ENCODE peak calls at places on chromosomes 4 and X, in four cellular contexts. Q, X, D and S are unnamed samples.

GRCh38 chrX:63746278-63746677 is 38.7 kb downstream of the ARHGEF9 start:
- DNase-seq in Q (no peak), X (no peak), D (no peak), S (no peak)

GRCh38 chr4:74619931-74620702 is 174.2 kb downstream of the BTC start:
- DNase-seq in Q (peak), X (no peak), D (no peak), S (no peak)

GRCh38 chr4:83237591-83237990 is 47.0 kb downstream of the COQ2 start:
- DNase-seq in X (no peak), D (no peak), Q (no peak), S (no peak)

GRCh38 chr4:180950377-180950776 is 1292.8 kb upstream of the TENM3 start:
- DNase-seq in X (no peak), Q (no peak), D (no peak), S (no peak)

GRCh38 chr4:154416183-154416543 is 75.4 kb downstream of the DCHS2 start:
- DNase-seq in Q (no peak), X (peak), D (no peak), S (no peak)

GRCh38 chrX:153769158-153769864 is 5.3 kb downstream of the PLXNB3 start:
- DNase-seq in D (peak), X (no peak), Q (no peak), S (no peak)

GRCh38 chr4:54626113-54626512 is 31.6 kb upstream of the KIT start:
- DNase-seq in Q (no peak), X (peak), D (no peak), S (no peak)

GRCh38 chrX:57587062-57587461 is 4.7 kb upstream of the ZXDB start:
- DNase-seq in D (no peak), Q (no peak), X (no peak), S (no peak)

GRCh38 chr4:19005211-19005610 is 983.7 kb upstream of the LCORL start:
- DNase-seq in Q (peak), D (no peak), X (no peak), S (peak)

GRCh38 chr4:57190651-57191481 is 80.7 kb upstream of the IGFBP7 start:
- DNase-seq in X (no peak), Q (peak), D (no peak), S (peak)

GRCh38 chr4:73520821-73521220 is 39.3 kb downstream of the AFM start:
- DNase-seq in Q (peak), X (no peak), D (no peak), S (peak)

GRCh38 chr4:180456928-180457327 is 1786.3 kb upstream of the TENM3 start:
- DNase-seq in X (no peak), D (no peak), Q (no peak), S (no peak)

GRCh38 chr4:2060578-2061207 is 1.6 kb downstream of the NAT8L start:
- DNase-seq in X (no peak), Q (no peak), D (no peak), S (no peak)

GRCh38 chr4:15587649-15588048 is 67.5 kb downstream of the FBXL5 start:
- DNase-seq in D (no peak), X (no peak), Q (peak), S (peak)

GRCh38 chr4:163930086-163930485 is 435.6 kb downstream of the TMA16 start:
- DNase-seq in Q (no peak), X (no peak), D (no peak), S (no peak)

GRCh38 chr4:144450526-144450925 is 195.4 kb upstream of the HHIP start:
- DNase-seq in D (no peak), X (no peak), Q (no peak), S (no peak)

GRCh38 chrX:17563515-17563914 is 173.8 kb upstream of the SCML1 start:
- DNase-seq in Q (peak), X (no peak), D (no peak), S (no peak)

GRCh38 chr4:55543858-55544257 is 2.9 kb downstream of the CLOCK start:
- DNase-seq in Q (no peak), D (no peak), X (no peak), S (no peak)

GRCh38 chr4:64718091-64718490 is 308.8 kb upstream of the TECRL start:
- DNase-seq in Q (peak), D (no peak), X (no peak), S (peak)

GRCh38 chr4:138115053-138115452 is 127.1 kb downstream of the SLC7A11 start:
- DNase-seq in Q (no peak), D (no peak), X (no peak), S (no peak)

GRCh38 chrX:136767104-136767941 is 13.4 kb downstream of the ARHGEF6 start:
- DNase-seq in D (peak), Q (peak), X (peak), S (peak)

GRCh38 chrX:50430917-50431316 is 39.7 kb downstream of the DGKK start:
- DNase-seq in Q (no peak), X (no peak), D (no peak), S (peak)

GRCh38 chrX:93673056-93673868 is at the start of gene NAP1L3:
- DNase-seq in X (peak), D (peak), Q (peak), S (peak)

GRCh38 chr4:43271946-43272345 is 379.4 kb downstream of the GRXCR1 start:
- DNase-seq in D (no peak), X (no peak), Q (no peak), S (no peak)

GRCh38 chr4:108240356-108240755 is 71.6 kb upstream of the LEF1 start:
- DNase-seq in D (no peak), X (no peak), Q (peak), S (peak)

GRCh38 chr4:5839751-5840674 is 52.9 kb downstream of the CRMP1 start:
- DNase-seq in X (no peak), D (no peak), Q (no peak), S (no peak)

GRCh38 chr4:129926936-129927335 is 831.0 kb downstream of the C4orf33 start:
- DNase-seq in X (no peak), D (no peak), Q (peak), S (no peak)

GRCh38 chrX:115584715-115585114 is 23.7 kb downstream of the PLS3 start:
- DNase-seq in Q (peak), D (no peak), X (no peak), S (peak)

GRCh38 chr4:163476761-163477438 is 3.3 kb upstream of the TKTL2 start:
- DNase-seq in D (no peak), Q (no peak), X (no peak), S (no peak)

GRCh38 chr4:73419106-73420038 is 15.3 kb downstream of the ALB start:
- DNase-seq in Q (no peak), D (no peak), X (no peak), S (no peak)

GRCh38 chr4:55435136-55435535 is 39.4 kb downstream of the TMEM165 start:
- DNase-seq in X (no peak), D (no peak), Q (peak), S (peak)

GRCh38 chr4:147965056-147965455 is 233.2 kb downstream of the ARHGAP10 start:
- DNase-seq in D (no peak), Q (no peak), X (no peak), S (no peak)

GRCh38 chr4:145279122-145279960 is 99.0 kb upstream of the OTUD4 start:
- DNase-seq in Q (peak), D (no peak), X (no peak), S (peak)

GRCh38 chrX:111719426-111720210 is 38.6 kb downstream of the ALG13 start:
- DNase-seq in X (no peak), D (no peak), Q (peak), S (peak)

GRCh38 chr4:98298022-98298421 is 36.8 kb downstream of the RAP1GDS1 start:
- DNase-seq in Q (no peak), D (no peak), X (no peak), S (no peak)

GRCh38 chr4:109435635-109436034 is 2.0 kb downstream of the SEC24B start:
- DNase-seq in D (no peak), Q (no peak), X (no peak), S (no peak)

GRCh38 chrX:1323315-1323714 is 13.3 kb upstream of the IL3RA start:
- DNase-seq in Q (peak), D (peak), X (no peak), S (no peak)